ENCODE peak calls at places on chromosomes 13 and 19, in ten cellular contexts. S is lung, P is transverse colon, F is B cell, M is dorsolateral prefrontal cortex, E is HFFc6, H is foreskin fibroblast, L is lower lobe of right lung, J is Peyer's patch, C is progenitor cell of endocrine pancreas. U is an unnamed sample.

GRCh38 chr19:19820774-19821315 is 705 bp downstream of the ZNF506 start:
- DNase-seq in S (no peak), P (no peak), F (no peak), M (no peak), E (no peak), H (no peak), L (no peak), J (no peak), C (no peak), U (peak)

GRCh38 chr19:34282611-34283519 is 28.5 kb downstream of the GARRE1 start:
- DNase-seq in S (no peak), P (no peak), F (no peak), M (no peak), E (no peak), H (no peak), L (no peak), J (no peak), C (no peak), U (no peak)

GRCh38 chr13:33231339-33231738 is 54.2 kb downstream of the STARD13 start:
- DNase-seq in S (no peak), P (no peak), F (no peak), M (no peak), E (no peak), H (no peak), L (no peak), J (no peak), C (no peak), U (no peak)

GRCh38 chr19:27793128-27793643 is 1419.8 kb downstream of the UQCRFS1 start:
- DNase-seq in S (peak), P (peak), F (peak), M (no peak), E (peak), H (peak), L (peak), J (peak), C (peak), U (peak)

GRCh38 chr19:17095141-17095919 is 19.8 kb downstream of the MYO9B start:
- DNase-seq in S (no peak), P (peak), F (no peak), M (no peak), E (no peak), H (no peak), L (no peak), J (peak), C (no peak), U (no peak)

GRCh38 chr19:18741566-18742121 is 49.5 kb downstream of the COMP start:
- DNase-seq in S (peak), P (peak), F (no peak), M (no peak), E (no peak), H (no peak), L (peak), J (peak), C (peak), U (no peak)

GRCh38 chr13:42991892-42992584 is at the start of gene EPSTI1:
- DNase-seq in S (peak), P (peak), F (peak), M (peak), E (peak), H (peak), L (peak), J (peak), C (peak), U (peak)

GRCh38 chr13:113915012-113915763 is 51.3 kb upstream of the GAS6 start:
- DNase-seq in S (peak), P (no peak), F (no peak), M (no peak), E (no peak), H (no peak), L (no peak), J (no peak), C (no peak), U (no peak)

GRCh38 chr19:49017666-49018351 is 918 bp upstream of the LHB start:
- DNase-seq in S (peak), P (peak), F (peak), M (no peak), E (peak), H (peak), L (peak), J (peak), C (peak), U (peak)

GRCh38 chr19:15584541-15585115 is 30.4 kb upstream of the CYP4F8 start:
- DNase-seq in S (peak), P (peak), F (peak), M (peak), E (peak), H (peak), L (peak), J (peak), C (no peak), U (peak)

GRCh38 chr19:46283771-46284170 is 13.1 kb upstream of the HIF3A start:
- DNase-seq in S (no peak), P (no peak), F (no peak), M (no peak), E (no peak), H (no peak), L (no peak), J (no peak), C (no peak), U (no peak)

DNA sequence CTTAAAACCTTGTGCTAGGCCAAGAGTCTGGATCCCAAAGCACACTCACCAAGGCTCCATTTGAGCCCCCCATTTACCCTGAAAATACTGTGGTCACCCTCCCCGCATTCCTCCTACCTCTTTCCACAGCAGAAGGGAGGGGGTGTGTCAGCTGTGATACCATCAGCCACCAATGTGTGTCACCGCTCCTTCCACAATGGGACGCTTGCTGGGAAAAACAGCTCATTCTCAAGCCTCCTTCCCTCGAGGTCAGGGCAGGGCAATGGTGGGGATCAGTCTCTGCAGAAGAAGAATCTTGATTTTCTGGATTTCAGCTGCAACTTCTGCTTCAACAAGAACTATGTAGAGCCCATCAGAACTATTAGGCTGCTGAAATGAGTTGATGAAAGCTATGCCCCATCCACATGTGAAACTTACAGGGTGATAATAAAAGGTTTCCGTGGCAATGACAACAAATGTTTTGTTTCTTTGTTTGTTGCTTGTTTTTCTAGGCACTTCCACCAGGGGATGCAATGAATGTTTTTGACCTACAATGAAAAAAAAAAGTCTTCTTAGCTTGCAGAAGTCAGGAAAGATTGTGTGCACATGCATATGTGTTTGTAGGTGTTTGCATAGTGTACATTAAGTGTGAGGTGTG is 26.4 kb upstream of the ZNF507 start:
- DNase-seq in S (no peak), P (no peak), F (peak), M (peak), E (no peak), H (no peak), L (no peak), J (peak), C (no peak), U (peak)
- TF ChIP-seq CTCF in S (no peak), P (peak), F (peak), M (peak), E (peak), H (no peak), L (peak), J (peak), C (no peak), U (no peak)

DNA sequence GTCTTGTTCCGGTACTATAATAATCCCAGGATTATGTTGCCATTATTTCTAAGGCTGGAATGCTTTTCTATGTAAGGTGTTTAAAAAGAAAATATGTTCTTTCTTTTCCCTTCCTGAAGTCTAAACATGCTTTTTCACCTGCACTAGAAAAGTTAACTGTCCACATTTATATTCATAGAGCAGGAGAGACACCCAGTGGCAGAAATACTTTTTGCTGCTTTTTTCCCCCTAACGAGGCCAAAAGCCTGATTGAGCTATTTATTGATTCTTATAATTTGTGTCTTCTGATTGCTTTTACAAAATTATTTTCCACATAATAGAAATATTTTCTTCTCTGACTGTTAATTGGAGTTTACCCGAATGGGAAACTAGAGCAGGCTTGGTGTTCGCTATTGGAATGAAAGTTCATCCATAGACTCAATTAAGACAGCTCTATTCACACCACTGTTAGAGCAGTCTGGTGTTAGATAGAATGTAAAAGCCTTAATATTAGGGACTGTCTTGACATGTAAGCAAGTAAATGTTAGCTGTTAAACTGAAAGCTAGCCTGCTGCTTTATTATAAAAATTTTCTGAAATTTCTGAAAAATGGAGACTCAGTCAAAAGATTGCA is 15.8 kb downstream of the GPR180 start:
- DNase-seq in S (no peak), P (no peak), F (no peak), M (no peak), E (no peak), H (no peak), L (no peak), J (no peak), C (no peak), U (peak)
- TF ChIP-seq CTCF in S (peak), P (peak), F (peak), M (peak), E (peak), H (peak), L (peak), J (peak), C (peak), U (peak)

GRCh38 chr19:4362871-4363545 is 19.6 kb downstream of the MPND start:
- DNase-seq in S (no peak), P (no peak), F (peak), M (no peak), E (no peak), H (no peak), L (no peak), J (no peak), C (no peak), U (no peak)
- TF ChIP-seq CTCF in S (no peak), P (no peak), F (no peak), M (no peak), E (peak), H (no peak), L (no peak), J (peak), C (no peak), U (peak)

GRCh38 chr13:29748097-29748496 is 102.3 kb downstream of the UBL3 start:
- DNase-seq in S (no peak), P (peak), F (no peak), M (no peak), E (no peak), H (no peak), L (no peak), J (no peak), C (no peak), U (no peak)
- TF ChIP-seq CTCF in S (no peak), P (no peak), F (no peak), M (no peak), E (no peak), H (no peak), L (no peak), J (no peak), C (no peak), U (no peak)

GRCh38 chr19:41439441-41440222 is at the start of gene DMAC2:
- DNase-seq in S (peak), P (peak), F (peak), M (peak), E (peak), H (peak), L (peak), J (peak), C (peak), U (peak)
- TF ChIP-seq CTCF in S (peak), P (peak), F (peak), M (peak), E (peak), H (peak), L (peak), J (peak), C (peak), U (peak)

GRCh38 chr13:27797228-27797624 is 4.9 kb downstream of the GSX1 start:
- DNase-seq in S (no peak), P (no peak), F (no peak), M (no peak), E (peak), H (peak), L (no peak), J (no peak), C (peak), U (no peak)
- TF ChIP-seq CTCF in S (no peak), P (no peak), F (no peak), M (no peak), E (peak), H (no peak), L (no peak), J (no peak), C (peak), U (no peak)

U was measured in activated CD8-positive, alpha-beta T cell treated with anti-CD3 and anti-CD28 coated beads for 36 hours.